ENCODE peak calls at places on chromosomes 7 and 10, in four cellular contexts. W is HFF-Myc, A is stomach, D is tibial nerve. I is an unnamed sample.

GRCh38 chr7:107179326-107180163 is 10.7 kb downstream of the HBP1 start:
- DNase-seq in D (no peak), W (no peak), A (no peak), I (no peak)

GRCh38 chr10:19021162-19021561 is 27.4 kb upstream of the MALRD1 start:
- DNase-seq in W (no peak), D (no peak), A (no peak), I (no peak)

GRCh38 chr10:96341219-96342182 is 17.3 kb downstream of the OPALIN start:
- DNase-seq in A (no peak), W (no peak), D (no peak), I (no peak)

GRCh38 chr10:5596611-5597341 is 69.6 kb downstream of the ASB13 start:
- DNase-seq in D (no peak), W (no peak), A (no peak), I (no peak)

GRCh38 chr10:91206427-91206826 is 14.0 kb upstream of the PCGF5 start:
- DNase-seq in D (no peak), W (no peak), A (no peak), I (no peak)

GRCh38 chr10:21727452-21728168 is 193.6 kb downstream of the MLLT10 start:
- DNase-seq in D (no peak), A (peak), W (no peak), I (no peak)

GRCh38 chr7:132536646-132537395 is 39.4 kb downstream of the PLXNA4 start:
- DNase-seq in D (no peak), A (no peak), W (no peak), I (no peak)

GRCh38 chr10:73810735-73811465 is 498 bp downstream of the NDST2 start:
- DNase-seq in D (no peak), W (no peak), A (peak), I (no peak)

GRCh38 chr7:70566659-70567058 is 565.3 kb upstream of the GALNT17 start:
- DNase-seq in A (no peak), D (no peak), W (no peak), I (no peak)

GRCh38 chr7:147483634-147484292 is 1106.8 kb upstream of the C7orf33 start:
- DNase-seq in A (no peak), D (no peak), W (no peak), I (no peak)

GRCh38 chr10:43922335-43923280 is 273.9 kb upstream of the ZNF32 start:
- DNase-seq in A (no peak), W (no peak), D (no peak), I (no peak)

GRCh38 chr7:5425507-5426225 is 2.0 kb upstream of the TNRC18 start:
- DNase-seq in D (peak), A (peak), W (no peak), I (no peak)

GRCh38 chr10:26805567-26806245 is 55.1 kb downstream of the ABI1 start:
- DNase-seq in A (no peak), W (no peak), D (no peak), I (no peak)

GRCh38 chr7:136139392-136139791 is 162.2 kb upstream of the MTPN start:
- DNase-seq in W (no peak), A (no peak), D (no peak), I (no peak)

GRCh38 chr10:132762267-132762666 is 23.7 kb downstream of the NKX6-2 start:
- DNase-seq in W (no peak), D (no peak), A (no peak), I (no peak)

GRCh38 chr10:116470768-116471415 is 43.2 kb downstream of the PNLIPRP3 start:
- DNase-seq in A (no peak), D (no peak), W (peak), I (no peak)

GRCh38 chr7:125195156-125195555 is 265.5 kb upstream of the POT1 start:
- DNase-seq in D (no peak), A (no peak), W (no peak), I (no peak)

GRCh38 chr7:139623518-139623917 is 100.0 kb downstream of the CLEC2L start:
- DNase-seq in A (no peak), D (no peak), W (no peak), I (no peak)

GRCh38 chr10:102396751-102397151 is 1.2 kb downstream of the NFKB2 start:
- DNase-seq in A (no peak), D (no peak), W (no peak), I (no peak)

GRCh38 chr10:128125416-128125943 is 743 bp downstream of the MKI67 start:
- DNase-seq in W (no peak), A (no peak), D (no peak), I (no peak)

GRCh38 chr10:109939253-109939961 is 16.1 kb upstream of the XPNPEP1 start:
- DNase-seq in W (no peak), D (no peak), A (no peak), I (no peak)

GRCh38 chr7:36304099-36304425 is 85.6 kb upstream of the ANLN start:
- DNase-seq in A (peak), W (no peak), D (no peak), I (no peak)

GRCh38 chr10:128466831-128467371 is 340.7 kb upstream of the MKI67 start:
- DNase-seq in D (no peak), A (no peak), W (no peak), I (no peak)

GRCh38 chr7:129825005-129825553 is 127.7 kb downstream of the UBE2H start:
- DNase-seq in A (no peak), W (no peak), D (no peak), I (peak)
- TF ChIP-seq CTCF in A (no peak), W (peak), D (no peak), I (no peak)

GRCh38 chr10:14971867-14972448 is 12.8 kb downstream of the MEIG1 start:
- DNase-seq in W (no peak), A (peak), D (no peak), I (no peak)

DNA sequence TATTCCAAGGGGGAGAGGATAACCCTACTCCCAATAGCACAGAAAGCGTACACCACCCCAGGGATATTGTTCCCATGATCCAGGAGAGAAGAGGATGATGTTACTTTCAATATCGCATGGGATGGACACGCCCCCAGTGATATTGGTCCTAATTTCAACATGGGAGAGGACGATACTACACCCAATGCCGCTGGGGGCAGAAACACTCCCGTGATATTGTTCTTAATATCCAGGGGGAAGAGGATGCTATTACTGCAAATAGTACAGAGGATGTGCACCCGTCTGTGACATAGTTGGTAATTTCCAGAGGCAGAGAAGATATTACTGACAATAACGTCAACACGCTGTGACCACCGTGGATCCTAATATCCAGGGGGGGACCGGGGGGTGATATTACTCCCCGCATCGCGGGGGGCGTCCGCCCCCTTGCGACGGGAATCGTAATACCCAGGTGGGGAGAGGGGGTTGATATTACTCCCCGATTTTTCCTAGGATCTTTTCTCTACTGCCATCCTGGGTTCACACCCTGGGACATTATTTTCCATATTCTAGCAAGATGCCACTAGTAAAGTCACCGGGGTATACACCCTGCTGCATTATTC is 16.6 kb downstream of the MEIG1 start:
- DNase-seq in W (no peak), A (no peak), D (no peak), I (no peak)
- TF ChIP-seq CTCF in W (peak), A (no peak), D (no peak), I (no peak)

GRCh38 chr7:121961491-121961890 is 88.5 kb downstream of the PTPRZ1 start:
- DNase-seq in W (no peak), D (no peak), A (no peak), I (no peak)

GRCh38 chr7:121966538-121967332 is 93.8 kb downstream of the PTPRZ1 start:
- DNase-seq in A (no peak), D (no peak), W (no peak), I (no peak)

DNA sequence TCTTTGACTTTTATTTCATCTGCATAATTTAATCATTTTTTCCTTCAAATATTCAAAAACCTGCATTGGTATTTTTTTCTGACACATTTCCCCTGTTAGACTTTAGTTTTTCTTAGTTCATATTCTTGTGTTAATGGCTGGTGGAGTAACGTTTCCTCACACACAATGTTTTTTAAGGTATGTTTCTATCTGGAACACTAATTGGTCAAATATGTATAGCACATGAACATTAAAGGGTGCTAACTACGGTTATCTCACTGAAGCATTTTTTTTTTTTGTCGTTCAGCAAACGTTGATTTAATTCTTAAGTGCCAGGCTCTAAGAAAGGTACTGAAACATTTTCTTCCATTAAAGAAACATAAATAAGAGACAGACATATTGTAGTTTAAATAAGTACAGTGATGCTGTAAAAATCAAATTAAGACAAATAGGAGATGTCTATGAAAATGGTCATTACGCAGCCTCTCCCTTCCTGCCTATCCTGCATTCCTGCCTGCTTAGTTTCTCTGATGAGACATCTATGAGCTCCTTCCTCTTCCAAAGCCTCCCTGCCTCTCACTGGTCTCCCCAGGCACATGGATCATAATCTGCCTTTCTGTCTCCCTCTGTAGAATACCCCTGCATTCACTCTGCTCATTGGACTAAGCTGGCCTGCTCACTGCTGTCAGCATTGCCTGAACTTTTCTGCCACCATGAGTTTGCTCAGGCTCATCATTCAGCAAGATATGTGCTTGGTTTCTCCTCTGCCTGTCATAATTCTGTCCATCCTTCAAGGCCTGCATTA is 87.9 kb downstream of the PTPRZ1 start:
- DNase-seq in W (peak), A (no peak), D (no peak), I (no peak)
- TF ChIP-seq CTCF in W (no peak), A (no peak), D (no peak), I (no peak)

DNA sequence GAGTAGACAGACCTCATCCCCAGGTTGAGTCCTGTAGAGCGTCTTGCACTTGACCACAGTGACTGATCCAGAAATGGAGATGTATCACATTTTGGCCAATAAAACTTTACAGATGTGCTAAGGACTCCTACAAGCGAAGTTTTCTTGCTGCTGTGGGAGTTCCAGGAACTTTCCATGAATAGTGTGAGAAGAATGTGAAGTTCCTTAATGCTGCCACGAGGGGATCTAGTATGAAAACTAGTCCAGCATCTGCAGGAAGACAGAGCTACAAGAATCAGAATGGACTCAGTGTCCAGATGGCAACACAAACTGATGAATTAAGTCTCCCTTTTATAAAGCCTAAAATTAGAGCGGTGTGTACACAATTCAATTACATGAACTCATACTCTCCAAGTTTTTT is 14.8 kb upstream of the LSM8 start:
- DNase-seq in D (no peak), W (no peak), A (no peak), I (no peak)
- TF ChIP-seq CTCF in D (no peak), W (peak), A (no peak), I (no peak)

DNA sequence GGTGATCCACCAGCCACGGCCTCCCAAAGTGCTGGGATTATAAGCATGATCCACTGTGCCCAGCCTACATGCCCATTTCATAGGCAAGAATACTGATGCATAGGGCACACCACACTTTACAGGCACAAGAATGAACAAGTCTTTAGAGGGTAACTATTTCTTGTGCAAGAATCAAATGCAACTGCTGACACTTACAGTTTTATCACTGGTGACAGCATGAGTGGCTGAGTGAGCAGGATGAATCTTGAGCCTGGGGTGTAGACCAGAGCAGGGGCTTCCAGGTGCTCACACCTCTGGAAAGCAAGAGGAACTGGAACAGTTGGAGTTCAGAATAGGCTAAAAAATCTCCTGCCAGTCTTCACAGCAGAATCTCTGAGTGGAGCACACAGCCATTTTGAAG is 287.5 kb downstream of the KCNMA1 start:
- DNase-seq in A (no peak), D (no peak), W (no peak), I (no peak)
- TF ChIP-seq CTCF in A (no peak), D (no peak), W (no peak), I (no peak)

GRCh38 chr7:46015107-46015868 is 94.2 kb upstream of the IGFBP3 start:
- DNase-seq in D (no peak), A (no peak), W (no peak), I (no peak)
- TF ChIP-seq CTCF in D (no peak), A (no peak), W (no peak), I (no peak)

GRCh38 chr7:104973909-104974415 is 40.0 kb upstream of the KMT2E start:
- DNase-seq in W (peak), D (no peak), A (no peak), I (no peak)

GRCh38 chr7:104972510-104972909 is 41.5 kb upstream of the KMT2E start:
- DNase-seq in W (no peak), A (no peak), D (no peak), I (no peak)

GRCh38 chr7:104969183-104969582 is 44.8 kb upstream of the KMT2E start:
- DNase-seq in W (no peak), D (no peak), A (no peak), I (no peak)

GRCh38 chr7:104973227-104973626 is 40.8 kb upstream of the KMT2E start:
- DNase-seq in D (no peak), W (no peak), A (no peak), I (no peak)

DNA sequence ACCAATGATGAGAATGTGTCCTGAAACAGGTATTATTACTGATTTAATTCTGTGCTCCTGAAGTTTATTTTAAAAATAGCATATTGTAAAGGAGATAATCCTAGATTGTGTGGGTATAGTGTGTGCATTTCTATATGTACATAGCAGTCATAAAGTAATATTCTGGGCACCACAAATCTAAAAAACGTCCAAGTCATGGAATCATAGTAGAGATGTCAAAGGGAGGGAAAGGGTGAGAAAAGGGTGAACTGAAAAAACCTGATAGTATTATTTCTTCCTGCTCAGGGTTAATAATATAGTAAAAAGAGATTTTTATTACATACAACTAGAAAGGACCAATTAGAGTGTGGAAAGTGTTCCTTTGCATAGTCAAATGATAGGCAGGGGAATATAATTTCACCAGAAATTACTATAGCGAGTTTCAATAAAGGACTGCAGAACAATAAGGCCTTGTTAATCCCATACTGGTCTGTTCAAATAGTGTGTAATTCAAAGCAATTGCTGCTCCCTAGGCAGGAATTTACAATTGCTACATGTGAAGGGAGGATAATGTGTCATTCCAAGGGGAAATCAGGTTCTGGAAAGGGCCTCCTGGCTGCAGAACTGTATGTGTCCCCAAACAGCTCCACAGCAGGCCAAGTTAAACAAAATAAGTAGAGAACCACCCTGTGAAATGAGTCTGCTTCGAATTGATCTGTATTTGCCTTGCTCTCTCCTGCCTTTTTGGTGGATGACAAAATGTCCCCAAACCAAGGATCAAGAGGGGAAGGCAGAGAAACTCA is 42.5 kb upstream of the KMT2E start:
- DNase-seq in W (no peak), A (peak), D (no peak), I (no peak)
- TF ChIP-seq CTCF in W (no peak), A (no peak), D (no peak), I (no peak)

GRCh38 chr10:79390551-79391229 is 43.4 kb downstream of the PPIF start:
- DNase-seq in A (peak), W (no peak), D (no peak), I (peak)
- TF ChIP-seq CTCF in A (no peak), W (no peak), D (peak), I (no peak)

DNA sequence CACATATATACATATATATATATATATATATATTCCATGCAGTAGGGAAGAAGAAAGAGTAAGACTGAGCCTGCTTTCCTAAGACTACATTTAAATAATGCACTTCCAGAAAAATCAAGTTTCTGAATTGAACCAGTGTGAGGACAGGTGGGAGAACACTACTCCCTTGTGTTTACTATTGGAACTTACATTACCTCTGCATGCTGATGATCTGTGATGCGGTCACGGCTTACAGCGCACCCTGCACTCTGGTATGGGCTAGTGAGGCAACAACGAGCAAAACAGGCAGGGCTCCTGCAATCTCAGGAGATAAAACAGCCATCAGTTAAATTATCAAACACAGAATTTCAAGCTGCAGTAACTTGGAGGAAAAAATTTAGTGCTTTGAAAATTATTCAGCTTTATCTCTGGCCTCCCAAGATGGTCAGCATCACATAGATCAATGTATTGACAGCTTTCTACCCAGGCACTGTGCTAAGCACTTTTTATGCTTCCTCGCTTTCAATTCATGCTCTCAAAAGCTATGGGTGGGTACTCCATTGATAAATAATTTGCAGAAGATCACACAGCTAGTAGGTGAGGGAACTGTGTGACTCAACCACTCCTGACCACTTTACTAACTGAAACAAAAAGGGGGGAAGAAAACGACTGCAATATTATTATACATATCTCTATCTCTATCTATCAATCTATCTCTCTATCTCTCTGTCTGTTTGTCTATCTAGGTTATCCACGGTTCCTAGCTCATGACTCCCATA is 20.5 kb upstream of the SLC16A12 start:
- DNase-seq in A (no peak), D (no peak), W (no peak), I (no peak)
- TF ChIP-seq CTCF in A (no peak), D (no peak), W (peak), I (no peak)